ENCODE peak calls at places on chromosomes 5 and 9, in six cellular contexts. N is IMR-90, Z is mesendoderm, D is neuronal stem cell, W is H9, Y is H1. U is an unnamed sample.

GRCh38 chr5:89470658-89471057 is 587.7 kb upstream of the MEF2C start:
- DNase-seq in D (no peak), N (no peak), W (no peak), Y (no peak), Z (no peak), U (no peak)

GRCh38 chr9:84542554-84542953 is 127.0 kb upstream of the NTRK2 start:
- DNase-seq in Z (peak), W (no peak), Y (no peak), D (no peak), N (no peak), U (no peak)

GRCh38 chr5:95759634-95760033 is 28.5 kb downstream of the RHOBTB3 start:
- DNase-seq in Y (no peak), W (no peak), Z (no peak), D (no peak), N (peak), U (peak)

GRCh38 chr5:136212252-136212721 is 19.3 kb upstream of the SMIM32 start:
- DNase-seq in D (peak), Y (peak), Z (peak), W (peak), N (peak), U (peak)

GRCh38 chr5:28766565-28767158 is 1728.3 kb upstream of the CDH9 start:
- DNase-seq in N (peak), D (peak), Y (no peak), Z (peak), W (no peak), U (peak)

GRCh38 chr9:15485836-15486678 is 24.7 kb downstream of the PSIP1 start:
- DNase-seq in N (peak), Z (peak), D (no peak), W (no peak), Y (no peak), U (peak)

GRCh38 chr5:75363726-75364495 is 26.9 kb downstream of the HMGCR start:
- DNase-seq in N (no peak), D (no peak), Y (no peak), W (peak), Z (no peak), U (peak)

GRCh38 chr9:110104201-110104845 is 103.6 kb downstream of the C9orf152 start:
- DNase-seq in Z (peak), Y (no peak), N (peak), D (no peak), W (no peak), U (peak)

GRCh38 chr5:124675921-124676846 is 70.3 kb downstream of the ZNF608 start:
- DNase-seq in D (no peak), W (no peak), Y (no peak), Z (no peak), N (no peak), U (no peak)

DNA sequence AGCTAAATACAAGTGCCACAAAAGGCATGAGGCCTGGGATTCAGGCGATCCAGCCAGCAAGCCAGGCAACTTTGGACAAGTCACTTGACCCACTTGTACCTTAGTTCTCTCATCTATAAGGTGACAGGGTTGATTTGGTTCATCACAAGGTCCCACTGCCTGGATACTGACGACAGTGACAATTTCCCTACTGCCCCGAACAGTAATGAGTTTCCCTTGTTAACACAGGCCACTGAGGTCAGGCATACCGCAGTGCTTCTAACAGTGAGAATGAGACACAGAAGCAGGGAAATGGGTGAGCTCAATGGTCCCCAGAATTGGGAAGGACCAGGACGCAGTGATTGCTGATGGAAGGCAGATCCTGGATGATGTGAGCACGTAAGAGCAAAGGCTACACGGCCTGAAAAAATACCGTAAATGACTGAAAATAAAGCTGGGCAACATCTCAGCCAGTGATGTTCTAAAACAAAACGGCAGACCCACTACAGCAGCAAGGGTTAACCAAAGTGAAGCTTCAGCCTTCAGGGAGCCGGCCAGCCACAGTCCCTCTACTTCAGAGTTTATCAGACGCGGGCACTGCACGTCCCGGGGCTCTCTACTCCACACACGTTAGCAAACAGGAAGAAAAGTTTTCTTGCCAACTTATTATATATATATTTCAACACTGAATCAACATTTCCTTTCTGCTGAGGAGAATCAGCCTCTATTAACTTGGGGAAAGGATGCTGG is 846 bp downstream of the MGAT1 start:
- DNase-seq in Y (no peak), W (no peak), Z (no peak), N (no peak), D (no peak), U (no peak)
- H3K4ac ChIP-seq in Y (peak), W (no peak), Z (no peak), N (peak), D (no peak), U (no peak)

GRCh38 chr5:151697452-151697851 is 10.7 kb upstream of the SPARC start:
- DNase-seq in N (no peak), D (no peak), Z (peak), W (peak), Y (no peak), U (peak)
- H3K4ac ChIP-seq in N (peak), D (no peak), Z (no peak), W (no peak), Y (no peak), U (peak)

GRCh38 chr9:100088202-100088601 is 10.6 kb downstream of the ERP44 start:
- DNase-seq in D (no peak), N (no peak), Y (no peak), Z (peak), W (no peak), U (no peak)

GRCh38 chr9:100087218-100087617 is 11.6 kb downstream of the ERP44 start:
- DNase-seq in D (no peak), Y (no peak), N (peak), Z (no peak), W (no peak), U (peak)

GRCh38 chr9:100092066-100092465 is 6.7 kb downstream of the ERP44 start:
- DNase-seq in W (no peak), N (no peak), Z (no peak), Y (no peak), D (no peak), U (no peak)

GRCh38 chr9:100090880-100091279 is 7.9 kb downstream of the ERP44 start:
- DNase-seq in D (no peak), N (no peak), Y (no peak), Z (no peak), W (no peak), U (no peak)

DNA sequence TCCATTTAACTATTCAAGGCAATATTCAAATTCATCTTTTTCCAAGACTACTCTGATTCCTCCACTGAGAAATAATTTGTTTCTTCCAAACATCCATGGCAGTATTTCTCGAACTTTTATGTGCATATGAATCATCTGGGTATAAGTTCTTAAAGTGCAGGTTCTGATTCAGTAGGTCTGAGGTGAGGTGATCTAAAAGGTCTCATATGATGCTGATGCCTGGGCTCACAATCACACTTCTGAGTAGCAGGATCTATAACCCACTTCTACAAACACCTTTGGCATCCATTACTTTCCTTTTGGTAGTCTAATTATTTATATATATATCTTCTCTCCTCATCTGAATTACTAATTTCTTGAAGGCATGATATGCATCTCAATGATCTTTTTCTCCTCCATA is 7.2 kb downstream of the ERP44 start:
- DNase-seq in D (no peak), Z (no peak), N (no peak), W (no peak), Y (no peak), U (no peak)
- H3K4ac ChIP-seq in D (no peak), Z (no peak), N (no peak), W (no peak), Y (no peak), U (no peak)

GRCh38 chr5:150639317-150639738 is 1.1 kb upstream of the SYNPO start:
- DNase-seq in Z (no peak), D (no peak), N (no peak), Y (no peak), W (no peak), U (no peak)
- H3K4ac ChIP-seq in Z (no peak), D (no peak), N (peak), Y (no peak), W (no peak), U (peak)

DNA sequence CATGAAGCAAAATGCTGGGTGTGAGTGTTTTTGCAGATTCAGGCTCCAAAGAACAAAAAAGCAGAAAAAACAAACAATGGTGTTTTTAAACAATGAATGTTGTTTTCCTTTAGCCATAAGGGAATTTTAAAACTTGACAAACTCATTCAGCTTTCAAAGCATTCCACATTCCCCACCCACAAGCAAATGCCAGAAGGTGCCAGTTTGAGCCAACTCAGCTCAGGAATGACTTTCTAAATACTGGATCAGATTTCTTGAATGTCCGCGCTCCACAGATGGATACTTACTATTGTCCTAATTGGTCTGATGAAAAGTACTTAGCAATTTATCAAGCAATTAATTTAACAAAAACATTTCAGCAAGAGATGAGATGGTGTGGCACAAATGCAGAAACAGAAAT is 12.9 kb upstream of the MOB3B start:
- DNase-seq in W (no peak), Y (no peak), D (no peak), Z (no peak), N (no peak), U (no peak)
- H3K4ac ChIP-seq in W (no peak), Y (no peak), D (no peak), Z (no peak), N (no peak), U (no peak)

DNA sequence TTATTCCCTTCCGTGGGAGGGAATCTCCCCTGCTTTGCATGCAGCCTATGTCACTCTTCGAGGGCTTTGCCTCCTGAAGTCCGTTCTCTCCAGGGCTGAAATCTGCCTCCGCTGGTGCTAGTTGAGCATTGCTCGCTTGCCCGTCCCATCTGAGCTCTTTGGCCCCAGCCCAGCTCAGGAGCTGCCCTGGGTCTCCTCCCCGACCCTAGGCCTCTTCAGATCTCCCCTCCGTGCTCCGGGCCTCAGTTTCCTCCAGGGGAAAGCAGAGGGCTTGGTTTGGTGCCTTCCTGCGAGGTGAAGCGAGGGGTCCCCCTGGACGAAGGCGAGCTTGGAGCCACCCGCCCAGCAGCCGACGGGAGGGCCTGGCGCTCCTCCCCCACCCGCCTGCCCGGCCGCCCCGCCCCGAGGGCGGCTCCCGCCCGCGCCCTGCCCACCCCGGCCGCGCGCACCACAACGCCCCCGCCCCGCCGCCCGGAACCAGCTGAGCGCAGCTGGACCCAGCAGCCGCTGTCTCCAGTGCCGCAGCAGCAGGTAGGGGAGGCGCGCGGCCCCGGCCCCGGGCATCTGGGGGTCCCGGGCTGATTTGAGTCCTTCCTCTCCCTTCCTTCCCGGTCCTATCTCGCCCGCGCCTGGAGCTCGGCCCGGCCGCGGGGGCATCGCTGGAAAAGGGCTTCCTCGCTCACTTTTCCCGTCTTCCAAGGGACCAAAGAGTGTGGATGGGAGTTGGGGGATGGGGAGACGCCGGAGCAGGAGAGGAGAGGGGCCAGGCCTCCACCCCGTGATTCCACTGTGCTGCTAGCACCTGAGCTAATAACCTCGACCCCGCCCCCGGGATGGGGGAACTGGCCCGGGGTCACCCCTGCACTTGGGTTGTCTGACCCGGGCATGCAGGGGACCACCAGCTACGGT is at the start of gene GSN:
- DNase-seq in N (peak), Z (peak), Y (peak), D (no peak), W (peak), U (peak)
- H3K4ac ChIP-seq in N (peak), Z (no peak), Y (no peak), D (no peak), W (no peak), U (peak)

GRCh38 chr9:130147215-130147614 is 25.0 kb upstream of the NCS1 start:
- DNase-seq in D (no peak), W (no peak), Z (no peak), N (no peak), Y (no peak), U (no peak)

GRCh38 chr9:130149031-130149430 is 23.2 kb upstream of the NCS1 start:
- DNase-seq in Z (no peak), W (no peak), N (no peak), Y (no peak), D (no peak), U (no peak)

GRCh38 chr9:130147910-130148309 is 24.3 kb upstream of the NCS1 start:
- DNase-seq in D (no peak), Y (no peak), Z (no peak), W (no peak), N (no peak), U (no peak)

GRCh38 chr9:130149654-130150286 is 22.4 kb upstream of the NCS1 start:
- DNase-seq in Y (no peak), D (no peak), Z (peak), N (no peak), W (no peak), U (no peak)

GRCh38 chr9:130150779-130151381 is 21.3 kb upstream of the NCS1 start:
- DNase-seq in Z (peak), Y (no peak), W (no peak), N (peak), D (no peak), U (peak)
- H3K4ac ChIP-seq in Z (no peak), Y (no peak), W (no peak), N (peak), D (no peak), U (no peak)

GRCh38 chr5:133723126-133723525 is 110.8 kb upstream of the FSTL4 start:
- DNase-seq in D (no peak), W (no peak), Z (no peak), N (no peak), Y (no peak), U (no peak)
- H3K4ac ChIP-seq in D (no peak), W (no peak), Z (no peak), N (no peak), Y (no peak), U (no peak)

DNA sequence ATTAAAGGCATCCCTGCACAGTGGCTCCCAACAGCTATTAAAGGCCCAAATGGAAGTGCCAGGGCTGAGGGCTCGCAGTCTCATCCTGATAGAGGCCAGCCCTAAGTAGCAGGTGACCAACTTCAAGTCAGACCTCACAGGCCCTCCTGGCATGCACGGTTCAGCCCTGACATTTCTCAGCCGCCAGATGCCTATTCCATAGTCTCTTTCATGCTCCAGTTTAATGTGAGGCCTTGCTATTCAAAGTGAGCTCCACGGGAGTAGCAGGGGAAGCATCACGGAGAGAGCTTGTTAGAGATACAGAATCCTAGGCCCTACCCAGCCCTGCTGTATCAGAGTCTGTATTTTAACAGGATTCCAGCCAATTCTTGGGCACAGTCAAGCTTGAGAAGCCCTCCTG is 11.1 kb downstream of the LHFPL2 start:
- DNase-seq in D (no peak), Z (no peak), Y (no peak), N (no peak), W (no peak), U (no peak)
- H3K4ac ChIP-seq in D (no peak), Z (no peak), Y (no peak), N (peak), W (no peak), U (no peak)